ENCODE peak calls at places on chromosomes 4 and X, in ten cellular contexts. E, B, G, U, R, O, Q, H, P and Z are unnamed samples.

GRCh38 chr4:119537586-119537985 is 91.0 kb downstream of the PDE5A start:
- DNase-seq in E (no peak), B (no peak), G (no peak), U (no peak), R (no peak), O (no peak), Q (no peak), H (no peak), P (no peak), Z (no peak)

GRCh38 chr4:100224160-100224559 is 33.9 kb upstream of the DDIT4L start:
- DNase-seq in E (no peak), B (no peak), G (no peak), U (no peak), R (no peak), O (no peak), Q (no peak), H (no peak), P (no peak), Z (no peak)

GRCh38 chr4:16498978-16499377 is 272.7 kb upstream of the TAPT1 start:
- DNase-seq in E (no peak), B (no peak), G (no peak), U (no peak), R (no peak), O (no peak), Q (no peak), H (no peak), P (no peak), Z (no peak)

GRCh38 chr4:52312722-52313121 is 261.6 kb downstream of the SPATA18 start:
- DNase-seq in E (no peak), B (no peak), G (no peak), U (no peak), R (no peak), O (peak), Q (no peak), H (no peak), P (peak), Z (no peak)

GRCh38 chrX:132961511-132961910 is 3.1 kb upstream of the HS6ST2 start:
- DNase-seq in E (no peak), B (no peak), G (no peak), U (no peak), R (no peak), O (no peak), Q (no peak), H (no peak), P (no peak), Z (no peak)

GRCh38 chr4:173513651-173514050 is 16.4 kb downstream of the HAND2 start:
- DNase-seq in E (no peak), B (no peak), G (no peak), U (no peak), R (no peak), O (no peak), Q (peak), H (no peak), P (no peak), Z (no peak)

GRCh38 chr4:146029147-146029546 is 90.5 kb upstream of the ZNF827 start:
- DNase-seq in E (no peak), B (peak), G (no peak), U (no peak), R (peak), O (no peak), Q (peak), H (no peak), P (no peak), Z (peak)

GRCh38 chrX:9856596-9856995 is 70.4 kb downstream of the SHROOM2 start:
- DNase-seq in E (no peak), B (no peak), G (no peak), U (no peak), R (no peak), O (no peak), Q (no peak), H (no peak), P (no peak), Z (no peak)

GRCh38 chr4:48334236-48334635 is 7.1 kb upstream of the SLAIN2 start:
- DNase-seq in E (no peak), B (no peak), G (no peak), U (no peak), R (no peak), O (no peak), Q (no peak), H (no peak), P (no peak), Z (no peak)

GRCh38 chrX:29560065-29560464 is 655.3 kb upstream of the MAGEB2 start:
- DNase-seq in E (no peak), B (no peak), G (no peak), U (no peak), R (no peak), O (no peak), Q (no peak), H (no peak), P (no peak), Z (no peak)

GRCh38 chr4:167290684-167291083 is 56.4 kb upstream of the SPOCK3 start:
- DNase-seq in E (no peak), B (peak), G (peak), U (no peak), R (peak), O (no peak), Q (peak), H (no peak), P (peak), Z (peak)

GRCh38 chr4:76194325-76194724 is 19.3 kb downstream of the SCARB2 start:
- DNase-seq in E (no peak), B (peak), G (no peak), U (no peak), R (no peak), O (no peak), Q (peak), H (no peak), P (peak), Z (peak)

GRCh38 chr4:188986271-188986689 is 847.0 kb downstream of the TRIML1 start:
- DNase-seq in E (no peak), B (peak), G (peak), U (no peak), R (no peak), O (no peak), Q (peak), H (no peak), P (peak), Z (peak)

GRCh38 chrX:31236231-31236630 is 164.4 kb upstream of the FTHL17 start:
- DNase-seq in E (no peak), B (no peak), G (no peak), U (no peak), R (no peak), O (no peak), Q (no peak), H (no peak), P (no peak), Z (no peak)

GRCh38 chr4:48196758-48197504 is 62.9 kb upstream of the TXK start:
- DNase-seq in E (peak), B (no peak), G (no peak), U (no peak), R (peak), O (no peak), Q (no peak), H (no peak), P (no peak), Z (no peak)

GRCh38 chr4:139866270-139866962 is 200.8 kb downstream of the MGST2 start:
- DNase-seq in E (no peak), B (no peak), G (no peak), U (no peak), R (no peak), O (peak), Q (no peak), H (no peak), P (no peak), Z (no peak)

GRCh38 chr4:67465032-67465762 is 80.1 kb downstream of the CENPC start:
- DNase-seq in E (no peak), B (peak), G (no peak), U (no peak), R (no peak), O (no peak), Q (peak), H (no peak), P (no peak), Z (no peak)

GRCh38 chr4:6619116-6619465 is 21.4 kb upstream of the MRFAP1 start:
- DNase-seq in E (no peak), B (no peak), G (no peak), U (no peak), R (no peak), O (no peak), Q (no peak), H (no peak), P (no peak), Z (no peak)

GRCh38 chrX:134542485-134542884 is 82.5 kb downstream of the HPRT1 start:
- DNase-seq in E (no peak), B (peak), G (peak), U (no peak), R (peak), O (peak), Q (peak), H (no peak), P (peak), Z (peak)

GRCh38 chr4:153154010-153154975 is 50.0 kb upstream of the TRIM2 start:
- DNase-seq in E (no peak), B (peak), G (peak), U (no peak), R (no peak), O (no peak), Q (peak), H (no peak), P (peak), Z (peak)

GRCh38 chr4:149223659-149224058 is 592.0 kb downstream of the IQCM start:
- DNase-seq in E (no peak), B (peak), G (no peak), U (no peak), R (no peak), O (no peak), Q (peak), H (no peak), P (no peak), Z (peak)

GRCh38 chr4:77197361-77197760 is 40.4 kb downstream of the CCNG2 start:
- DNase-seq in E (no peak), B (no peak), G (no peak), U (no peak), R (no peak), O (no peak), Q (no peak), H (no peak), P (no peak), Z (no peak)

GRCh38 chrX:150365953-150366911 is 3.1 kb downstream of the MAMLD1 start:
- DNase-seq in E (no peak), B (peak), G (no peak), U (no peak), R (no peak), O (peak), Q (peak), H (peak), P (no peak), Z (peak)

GRCh38 chr4:24443200-24443599 is 141.2 kb downstream of the DHX15 start:
- DNase-seq in E (no peak), B (no peak), G (no peak), U (no peak), R (no peak), O (no peak), Q (no peak), H (no peak), P (no peak), Z (no peak)

GRCh38 chr4:185143596-185143969 is 517 bp downstream of the SLC25A4 start:
- DNase-seq in E (no peak), B (peak), G (no peak), U (no peak), R (peak), O (no peak), Q (no peak), H (no peak), P (peak), Z (peak)

GRCh38 chr4:139841464-139842195 is 176.0 kb downstream of the MGST2 start:
- DNase-seq in E (no peak), B (no peak), G (no peak), U (peak), R (no peak), O (no peak), Q (no peak), H (no peak), P (no peak), Z (no peak)

GRCh38 chrX:15343075-15343476 is 7.8 kb upstream of the PIGA start:
- DNase-seq in E (no peak), B (no peak), G (no peak), U (no peak), R (no peak), O (no peak), Q (peak), H (no peak), P (no peak), Z (peak)

GRCh38 chr4:5460106-5460801 is 248.1 kb downstream of the EVC2 start:
- DNase-seq in E (peak), B (peak), G (no peak), U (peak), R (peak), O (peak), Q (peak), H (peak), P (peak), Z (peak)
- TF ChIP-seq CTCF in E (peak), B (peak), G (peak), U (peak), R (peak), O (peak), Q (peak), H (peak), P (no peak), Z (peak)

GRCh38 chr4:93865650-93866049 is 37.1 kb downstream of the ATOH1 start:
- DNase-seq in E (no peak), B (no peak), G (no peak), U (no peak), R (no peak), O (no peak), Q (no peak), H (no peak), P (no peak), Z (no peak)
- TF ChIP-seq CTCF in E (peak), B (no peak), G (peak), U (peak), R (peak), O (peak), Q (no peak), H (peak), P (no peak), Z (no peak)

GRCh38 chrX:115561605-115562491 is 874 bp downstream of the PLS3 start:
- DNase-seq in E (peak), B (peak), G (no peak), U (peak), R (peak), O (peak), Q (peak), H (peak), P (peak), Z (peak)
- TF ChIP-seq CTCF in E (no peak), B (peak), G (peak), U (no peak), R (no peak), O (no peak), Q (peak), H (no peak), P (no peak), Z (no peak)

DNA sequence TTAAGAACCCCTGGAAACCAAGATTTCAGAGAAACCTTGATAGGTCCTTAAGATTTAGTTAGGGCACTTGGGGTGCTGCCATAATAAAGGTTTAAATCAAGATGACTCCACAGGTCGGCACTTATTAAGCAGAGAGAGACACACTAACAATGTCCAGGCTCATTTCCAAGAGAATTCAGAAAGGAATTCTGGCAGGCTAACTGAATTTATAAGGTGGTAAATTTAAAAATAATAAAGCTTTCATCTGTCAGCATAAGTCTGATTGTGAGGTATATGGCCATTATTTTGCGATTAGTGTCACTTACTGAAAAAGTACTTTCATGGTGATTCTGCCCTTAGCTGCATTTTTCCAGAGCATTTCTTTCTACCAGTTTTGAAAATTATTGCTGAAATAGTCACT is 472.7 kb downstream of the ARAP2 start:
- DNase-seq in E (no peak), B (no peak), G (no peak), U (no peak), R (no peak), O (no peak), Q (no peak), H (no peak), P (no peak), Z (no peak)
- TF ChIP-seq CTCF in E (no peak), B (no peak), G (no peak), U (no peak), R (no peak), O (no peak), Q (no peak), H (no peak), P (no peak), Z (no peak)

DNA sequence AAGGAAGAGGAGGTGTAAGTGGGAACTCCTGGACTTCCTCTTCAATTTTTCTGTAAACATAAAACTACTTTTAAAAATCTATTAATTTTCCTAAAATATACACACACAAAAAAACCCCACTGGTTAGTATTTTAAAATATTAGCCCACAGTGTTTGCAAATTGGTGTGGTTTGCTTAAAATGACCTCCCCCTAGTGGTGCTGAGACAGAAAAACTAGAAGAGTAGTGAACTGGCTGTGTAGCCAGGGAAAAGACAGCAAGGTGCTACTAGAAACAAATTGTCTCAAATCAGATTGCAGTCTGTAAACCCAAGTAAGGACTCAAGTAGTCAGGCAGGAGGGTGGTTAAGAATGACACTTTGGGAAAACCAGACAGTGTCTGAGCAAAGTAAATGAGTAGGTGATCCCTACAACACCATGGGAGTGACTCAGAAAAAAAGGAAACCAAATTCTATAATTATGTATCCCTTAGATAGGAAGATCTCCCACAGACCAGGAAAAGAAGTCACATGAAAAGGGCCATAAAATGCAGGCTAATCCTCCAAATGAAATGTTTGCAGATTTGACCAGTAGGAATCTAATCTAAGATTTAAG is 26.0 kb downstream of the AMTN start:
- DNase-seq in E (no peak), B (peak), G (no peak), U (no peak), R (peak), O (no peak), Q (peak), H (peak), P (peak), Z (peak)
- TF ChIP-seq CTCF in E (peak), B (peak), G (peak), U (peak), R (peak), O (peak), Q (peak), H (peak), P (peak), Z (peak)